ENCODE peak calls at places on chromosomes 1 and 21, in five cellular contexts. L is left ventricle myocardium inferior, U is AG09309, D is heart left ventricle, H is nephron progenitor cell. O is an unnamed sample.

GRCh38 chr1:31498376-31499040 is 77.8 kb upstream of the TINAGL1 start:
- DNase-seq in U (no peak), H (no peak), L (no peak), D (no peak), O (no peak)

GRCh38 chr1:15152318-15153183 is 996 bp upstream of the TMEM51 start:
- DNase-seq in L (peak), H (peak), D (peak), U (peak), O (peak)

GRCh38 chr1:117967900-117968299 is 38.4 kb downstream of the WDR3 start:
- DNase-seq in L (no peak), U (no peak), D (no peak), H (no peak), O (no peak)

GRCh38 chr1:25661043-25661807 is 44.6 kb downstream of the MAN1C1 start:
- DNase-seq in D (no peak), L (no peak), U (no peak), H (no peak), O (no peak)

GRCh38 chr1:215878843-215879242 is 311.7 kb downstream of the KCTD3 start:
- DNase-seq in U (no peak), D (no peak), H (no peak), L (no peak), O (no peak)

GRCh38 chr21:43734830-43735229 is 15.9 kb downstream of the PDXK start:
- DNase-seq in U (no peak), L (no peak), D (no peak), H (no peak), O (no peak)

GRCh38 chr21:36156815-36157670 is at the start of gene DOP1B:
- DNase-seq in U (no peak), H (no peak), L (peak), D (peak), O (no peak)

GRCh38 chr21:39175154-39175553 is 8.1 kb downstream of the PSMG1 start:
- DNase-seq in D (no peak), U (no peak), L (no peak), H (no peak), O (no peak)

GRCh38 chr1:85330206-85330605 is 53.8 kb upstream of the BCL10 start:
- DNase-seq in L (no peak), H (no peak), D (no peak), U (peak), O (no peak)

GRCh38 chr1:15111597-15111996 is 42.0 kb upstream of the TMEM51 start:
- DNase-seq in L (no peak), H (no peak), D (no peak), U (no peak), O (no peak)

GRCh38 chr1:154707901-154708514 is 100.0 kb upstream of the ADAR start:
- DNase-seq in H (no peak), D (no peak), L (no peak), U (no peak), O (no peak)

GRCh38 chr1:245156736-245157505 is 2.1 kb downstream of the KIF26B start:
- DNase-seq in L (no peak), H (peak), D (no peak), U (no peak), O (no peak)

GRCh38 chr1:2087766-2088165 is 37.6 kb downstream of the PRKCZ start:
- DNase-seq in U (no peak), L (no peak), D (no peak), H (no peak), O (no peak)

GRCh38 chr1:16921391-16922185 is at the start of gene CROCC:
- DNase-seq in D (no peak), H (peak), U (no peak), L (peak), O (no peak)

GRCh38 chr21:19547951-19548635 is 1144.5 kb upstream of the TMPRSS15 start:
- DNase-seq in L (no peak), D (no peak), H (no peak), U (no peak), O (no peak)

GRCh38 chr1:54402896-54403295 is 3.3 kb downstream of the SSBP3 start:
- DNase-seq in D (no peak), H (no peak), U (no peak), L (no peak), O (no peak)
- TF ChIP-seq CTCF in D (no peak), H (no peak), U (no peak), L (no peak), O (no peak)

DNA sequence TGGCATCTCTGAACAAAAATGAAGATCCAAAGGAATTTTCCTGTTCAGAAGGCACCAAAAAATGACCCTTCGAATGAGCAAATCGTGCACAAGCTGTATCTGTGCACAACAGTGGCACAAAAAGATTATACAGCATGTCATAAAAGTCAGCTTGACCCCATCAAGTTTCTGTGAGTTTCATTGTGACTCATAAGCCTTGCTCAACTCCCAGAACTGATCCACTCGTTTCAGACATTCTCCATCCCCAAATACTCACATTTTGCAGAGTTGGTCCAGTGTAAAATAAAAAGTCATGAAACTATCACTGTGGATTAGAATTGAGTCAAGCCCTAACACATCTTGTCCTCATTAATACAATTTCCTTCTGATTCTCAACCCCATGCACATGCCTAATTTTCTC is 174.7 kb upstream of the PKN2 start:
- DNase-seq in H (no peak), L (no peak), U (no peak), D (no peak), O (no peak)
- TF ChIP-seq CTCF in H (no peak), L (no peak), U (no peak), D (no peak), O (no peak)

GRCh38 chr1:158087320-158087927 is 93.3 kb upstream of the CD1D start:
- DNase-seq in L (peak), D (peak), U (peak), H (peak), O (peak)
- TF ChIP-seq CTCF in L (peak), D (peak), U (peak), H (peak), O (peak)

DNA sequence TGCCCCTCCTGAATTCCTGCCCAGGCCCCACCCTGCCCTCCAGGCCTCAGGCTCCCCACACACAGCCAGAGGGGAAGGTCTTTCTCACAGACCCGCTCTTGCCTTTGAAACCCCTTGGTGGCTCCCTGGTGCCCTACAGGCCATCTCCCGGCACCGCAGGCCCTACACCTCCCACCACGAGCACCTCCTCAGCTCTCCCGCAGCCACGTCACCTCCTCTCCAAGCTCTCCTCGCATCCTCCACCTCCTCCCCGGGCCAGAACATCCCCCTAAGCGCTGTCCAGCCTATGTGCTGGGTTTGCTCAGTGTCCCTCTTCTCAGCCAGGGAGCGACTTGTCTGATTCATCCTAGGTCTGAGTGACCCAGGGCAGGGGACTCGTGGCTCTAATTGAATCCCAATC is 66.4 kb downstream of the DMRTB1 start:
- DNase-seq in H (peak), U (no peak), D (no peak), L (no peak), O (no peak)
- TF ChIP-seq CTCF in H (no peak), U (no peak), D (no peak), L (no peak), O (no peak)

GRCh38 chr1:200090252-200091159 is 63.0 kb downstream of the NR5A2 start:
- DNase-seq in L (no peak), U (no peak), H (no peak), D (no peak), O (no peak)
- TF ChIP-seq CTCF in L (peak), U (peak), H (peak), D (no peak), O (no peak)

O was measured in uterus.